ENCODE peak calls at places on chromosomes 11 and 22, in five cellular contexts. K, Z, E, W and M are unnamed samples.

GRCh38 chr11:103586756-103587155 is 449.7 kb upstream of the DDI1 start:
- DNase-seq in K (no peak), Z (no peak), E (peak), W (no peak), M (no peak)

GRCh38 chr11:61870429-61871039 is 20.8 kb downstream of the FADS3 start:
- DNase-seq in K (no peak), Z (no peak), E (peak), W (no peak), M (no peak)

GRCh38 chr11:62012451-62013265 is 45.2 kb upstream of the FTH1 start:
- DNase-seq in K (no peak), Z (no peak), E (peak), W (no peak), M (no peak)

GRCh38 chr11:125084761-125085231 is 21.7 kb downstream of the SLC37A2 start:
- DNase-seq in K (no peak), Z (no peak), E (no peak), W (no peak), M (no peak)

GRCh38 chr22:48738204-48738980 is 1089.3 kb downstream of the BRD1 start:
- DNase-seq in K (no peak), Z (no peak), E (no peak), W (no peak), M (no peak)

GRCh38 chr11:38867338-38867737 is 2269.3 kb upstream of the RAG2 start:
- DNase-seq in K (no peak), Z (no peak), E (no peak), W (no peak), M (no peak)

GRCh38 chr11:73184953-73185671 is 33.0 kb upstream of the P2RY2 start:
- DNase-seq in K (peak), Z (no peak), E (peak), W (peak), M (peak)

GRCh38 chr11:45855308-45855707 is 8.0 kb downstream of the CRY2 start:
- DNase-seq in K (no peak), Z (no peak), E (no peak), W (no peak), M (no peak)

GRCh38 chr22:23845661-23846469 is 7.1 kb upstream of the DERL3 start:
- DNase-seq in K (no peak), Z (no peak), E (no peak), W (no peak), M (no peak)

GRCh38 chr11:74085542-74085892 is 76.6 kb upstream of the UCP3 start:
- DNase-seq in K (no peak), Z (no peak), E (no peak), W (peak), M (peak)

GRCh38 chr11:27699242-27699925 is 871 bp downstream of the BDNF start:
- DNase-seq in K (no peak), Z (no peak), E (peak), W (no peak), M (no peak)

GRCh38 chr22:40723396-40723933 is 44.2 kb downstream of the MCHR1 start:
- DNase-seq in K (no peak), Z (no peak), E (no peak), W (no peak), M (no peak)

GRCh38 chr11:114219559-114220349 is 76.4 kb upstream of the NNMT start:
- DNase-seq in K (no peak), Z (no peak), E (no peak), W (no peak), M (no peak)

GRCh38 chr11:78465169-78465942 is 47.7 kb upstream of the GAB2 start:
- DNase-seq in K (no peak), Z (no peak), E (no peak), W (no peak), M (peak)

GRCh38 chr11:128867277-128867676 is at the start of gene KCNJ1:
- DNase-seq in K (no peak), Z (no peak), E (peak), W (no peak), M (no peak)

GRCh38 chr11:8839957-8840945 is 70.7 kb upstream of the AKIP1 start:
- DNase-seq in K (peak), Z (no peak), E (peak), W (peak), M (no peak)

GRCh38 chr22:30605449-30606110 is 1.4 kb upstream of the TCN2 start:
- DNase-seq in K (peak), Z (peak), E (peak), W (peak), M (peak)

GRCh38 chr11:18853086-18853720 is 61.6 kb upstream of the PTPN5 start:
- DNase-seq in K (peak), Z (no peak), E (peak), W (no peak), M (no peak)

GRCh38 chr11:70270877-70271634 is 566 bp downstream of the PPFIA1 start:
- DNase-seq in K (peak), Z (peak), E (peak), W (no peak), M (no peak)

GRCh38 chr11:58905716-58906547 is 33.4 kb upstream of the GLYATL1 start:
- DNase-seq in K (peak), Z (no peak), E (peak), W (peak), M (no peak)

GRCh38 chr22:37502342-37503182 is 16.4 kb upstream of the MFNG start:
- DNase-seq in K (no peak), Z (no peak), E (peak), W (no peak), M (no peak)

GRCh38 chr11:44305643-44306468 is 4.1 kb downstream of the ALX4 start:
- DNase-seq in K (no peak), Z (no peak), E (peak), W (no peak), M (no peak)

GRCh38 chr11:46309669-46310288 is 32.3 kb downstream of the CREB3L1 start:
- DNase-seq in K (no peak), Z (no peak), E (no peak), W (no peak), M (no peak)

GRCh38 chr11:12220305-12220704 is 109.9 kb downstream of the MICAL2 start:
- DNase-seq in K (no peak), Z (no peak), E (no peak), W (peak), M (no peak)

GRCh38 chr11:120597250-120597649 is 85.7 kb downstream of the GRIK4 start:
- DNase-seq in K (no peak), Z (no peak), E (no peak), W (no peak), M (no peak)

GRCh38 chr22:49238181-49239141 is 589.2 kb downstream of the BRD1 start:
- DNase-seq in K (no peak), Z (no peak), E (no peak), W (no peak), M (no peak)

GRCh38 chr11:82898242-82898641 is 2.0 kb downstream of the PRCP start:
- DNase-seq in K (no peak), Z (no peak), E (no peak), W (no peak), M (no peak)

GRCh38 chr11:119684361-119685072 is 44.5 kb downstream of the NECTIN1 start:
- DNase-seq in K (peak), Z (no peak), E (peak), W (no peak), M (no peak)